ENCODE peak calls at places on chromosomes 16 and 17, in nine cellular contexts. K is psoas muscle; A is brain microvascular endothelial cell; S is CD8-positive, alpha-beta T cell; X is mesendoderm; E is naive thymus-derived CD4-positive, alpha-beta T cell; T is IMR-90; L is pancreas; C is adrenal gland. R is an unnamed sample.

GRCh38 chr16:75254359-75254837 is 3.0 kb upstream of the BCAR1 start:
- DNase-seq in K (peak), A (peak), S (no peak), X (peak), E (no peak), T (peak), L (no peak), C (peak), R (no peak)

GRCh38 chr17:412211-413015 is 59.8 kb upstream of the RPH3AL start:
- DNase-seq in K (no peak), A (peak), S (peak), X (peak), E (peak), T (peak), L (no peak), C (peak), R (peak)

GRCh38 chr17:14150604-14151003 is 81.3 kb downstream of the COX10 start:
- DNase-seq in K (no peak), A (no peak), S (no peak), X (no peak), E (no peak), T (no peak), L (no peak), C (no peak), R (no peak)

GRCh38 chr16:1493746-1494094 is 560 bp downstream of the TELO2 start:
- DNase-seq in K (peak), A (no peak), S (no peak), X (peak), E (no peak), T (no peak), L (no peak), C (no peak), R (no peak)

GRCh38 chr16:72172105-72173034 is at the start of gene PMFBP1:
- DNase-seq in K (no peak), A (peak), S (no peak), X (peak), E (no peak), T (peak), L (no peak), C (peak), R (no peak)

GRCh38 chr16:14003119-14003570 is 68.0 kb upstream of the MRTFB start:
- DNase-seq in K (peak), A (peak), S (no peak), X (peak), E (no peak), T (peak), L (no peak), C (peak), R (no peak)

GRCh38 chr17:15463363-15463762 is 4.1 kb downstream of the CDRT4 start:
- DNase-seq in K (no peak), A (peak), S (no peak), X (peak), E (no peak), T (peak), L (no peak), C (peak), R (no peak)

GRCh38 chr17:35742496-35742895 is 10.5 kb downstream of the GAS2L2 start:
- DNase-seq in K (no peak), A (no peak), S (no peak), X (no peak), E (no peak), T (no peak), L (no peak), C (no peak), R (no peak)

GRCh38 chr17:29929006-29929543 is 953 bp downstream of the SSH2 start:
- DNase-seq in K (no peak), A (peak), S (no peak), X (peak), E (no peak), T (no peak), L (no peak), C (peak), R (no peak)

GRCh38 chr17:72386619-72387237 is 265.9 kb downstream of the SOX9 start:
- DNase-seq in K (no peak), A (no peak), S (no peak), X (no peak), E (no peak), T (no peak), L (no peak), C (no peak), R (no peak)

GRCh38 chr17:10183931-10184930 is 14.2 kb downstream of the GAS7 start:
- DNase-seq in K (no peak), A (no peak), S (no peak), X (peak), E (no peak), T (no peak), L (no peak), C (no peak), R (no peak)
- H3K27ac ChIP-seq in K (no peak), A (no peak), S (no peak), X (peak), E (no peak), T (no peak), L (no peak), C (no peak), R (no peak)

DNA sequence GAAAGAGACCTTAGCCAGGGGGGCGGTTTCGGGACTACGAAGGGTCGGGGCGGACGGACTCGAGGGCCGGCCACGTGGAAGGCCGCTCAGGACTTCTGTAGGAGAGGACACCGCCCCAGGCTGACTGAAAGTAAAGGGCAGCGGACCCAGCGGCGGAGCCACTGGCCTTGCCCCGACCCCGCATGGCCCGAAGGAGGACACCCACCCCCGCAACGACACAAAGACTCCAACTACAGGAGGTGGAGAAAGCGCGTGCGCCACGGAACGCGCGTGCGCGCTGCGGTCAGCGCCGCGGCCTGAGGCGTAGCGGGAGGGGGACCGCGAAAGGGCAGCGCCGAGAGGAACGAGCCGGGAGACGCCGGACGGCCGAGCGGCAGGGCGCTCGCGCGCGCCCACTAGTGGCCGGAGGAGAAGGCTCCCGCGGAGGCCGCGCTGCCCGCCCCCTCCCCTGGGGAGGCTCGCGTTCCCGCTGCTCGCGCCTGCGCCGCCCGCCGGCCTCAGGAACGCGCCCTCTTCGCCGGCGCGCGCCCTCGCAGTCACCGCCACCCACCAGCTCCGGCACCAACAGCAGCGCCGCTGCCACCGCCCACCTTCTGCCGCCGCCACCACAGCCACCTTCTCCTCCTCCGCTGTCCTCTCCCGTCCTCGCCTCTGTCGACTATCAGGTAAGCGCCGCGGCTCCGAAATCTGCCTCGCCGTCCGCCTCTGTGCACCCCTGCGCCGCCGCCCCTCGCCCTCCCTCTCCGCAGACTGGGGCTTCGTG is at the start of gene MAPT:
- DNase-seq in K (peak), A (peak), S (peak), X (peak), E (peak), T (peak), L (peak), C (peak), R (peak)
- H3K27ac ChIP-seq in K (peak), A (no peak), S (no peak), X (no peak), E (peak), T (peak), L (peak), C (no peak), R (no peak)

GRCh38 chr17:32928527-32929287 is 754 bp downstream of the TMEM98 start:
- DNase-seq in K (no peak), A (no peak), S (no peak), X (no peak), E (no peak), T (peak), L (no peak), C (no peak), R (no peak)
- H3K27ac ChIP-seq in K (no peak), A (peak), S (no peak), X (peak), E (no peak), T (peak), L (peak), C (no peak), R (peak)

GRCh38 chr17:48469227-48469626 is 39.2 kb upstream of the SKAP1 start:
- DNase-seq in K (no peak), A (no peak), S (no peak), X (no peak), E (no peak), T (no peak), L (no peak), C (no peak), R (no peak)
- H3K27ac ChIP-seq in K (no peak), A (no peak), S (no peak), X (no peak), E (no peak), T (no peak), L (no peak), C (no peak), R (no peak)

GRCh38 chr17:55212880-55213279 is 51.9 kb upstream of the HLF start:
- DNase-seq in K (no peak), A (no peak), S (no peak), X (no peak), E (no peak), T (no peak), L (no peak), C (no peak), R (no peak)

GRCh38 chr17:55215711-55216110 is 49.0 kb upstream of the HLF start:
- DNase-seq in K (no peak), A (no peak), S (no peak), X (no peak), E (no peak), T (no peak), L (no peak), C (no peak), R (no peak)

GRCh38 chr17:55208078-55208812 is 56.5 kb upstream of the HLF start:
- DNase-seq in K (no peak), A (no peak), S (no peak), X (no peak), E (no peak), T (no peak), L (no peak), C (no peak), R (no peak)

DNA sequence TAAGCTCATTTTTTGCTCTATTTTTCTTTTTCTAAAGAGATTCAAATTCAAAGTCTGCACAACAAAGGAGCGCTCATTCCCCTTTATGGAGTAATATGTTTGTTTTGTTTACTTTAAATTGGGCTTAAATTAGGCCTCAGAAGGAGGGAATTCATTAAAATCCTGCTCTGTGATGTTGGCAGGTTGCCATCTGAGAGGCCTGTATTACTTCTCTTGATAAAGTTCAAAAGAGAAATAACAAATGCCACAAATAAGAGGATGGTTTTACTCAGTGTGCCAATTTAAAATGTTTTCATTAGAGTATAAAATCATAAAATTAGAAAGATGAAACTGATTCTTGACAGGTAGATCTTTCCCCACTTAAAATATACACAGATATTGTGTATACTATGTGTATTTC is 54.5 kb upstream of the HLF start:
- DNase-seq in K (no peak), A (no peak), S (no peak), X (no peak), E (no peak), T (no peak), L (no peak), C (no peak), R (no peak)
- H3K27ac ChIP-seq in K (no peak), A (no peak), S (no peak), X (no peak), E (no peak), T (no peak), L (no peak), C (no peak), R (no peak)

GRCh38 chr17:17779015-17779611 is 57.7 kb downstream of the SREBF1 start:
- DNase-seq in K (peak), A (no peak), S (no peak), X (no peak), E (no peak), T (no peak), L (no peak), C (no peak), R (no peak)
- H3K27ac ChIP-seq in K (peak), A (no peak), S (no peak), X (no peak), E (no peak), T (peak), L (no peak), C (no peak), R (no peak)